ENCODE peak calls at places on chromosome 11, in five cellular contexts. A is ELF-1, R is nephron progenitor cell, N is B cell, Y is HCT116. Q is an unnamed sample.

GRCh38 chr11:73478737-73479347 is 102.6 kb downstream of the RELT start:
- DNase-seq in A (peak; percentile 27), R (no peak), N (no peak), Y (peak; percentile 26), Q (peak; percentile 22)

GRCh38 chr11:130269544-130269943 is 45.2 kb downstream of the ZBTB44 start:
- DNase-seq in A (no peak), R (no peak), N (no peak), Y (no peak), Q (peak; percentile 11)

GRCh38 chr11:116613201-116613910 is 159.4 kb downstream of the BUD13 start:
- DNase-seq in A (no peak), R (no peak), N (no peak), Y (no peak), Q (no peak)

GRCh38 chr11:67055812-67056211 is 835 bp upstream of the RHOD start:
- DNase-seq in A (no peak), R (peak; percentile 43), N (no peak), Y (no peak), Q (no peak)

GRCh38 chr11:26677566-26677965 is 44.3 kb downstream of the SLC5A12 start:
- DNase-seq in A (no peak), R (no peak), N (no peak), Y (no peak), Q (no peak)

GRCh38 chr11:9982796-9983579 is 311.0 kb downstream of the SBF2 start:
- DNase-seq in A (peak; percentile 98), R (no peak), N (no peak), Y (peak; percentile 31), Q (no peak)

GRCh38 chr11:1048375-1049070 is 12.0 kb upstream of the MUC6 start:
- DNase-seq in A (no peak), R (peak; percentile 3), N (no peak), Y (no peak), Q (no peak)

GRCh38 chr11:46263120-46263519 is 14.3 kb upstream of the CREB3L1 start:
- DNase-seq in A (no peak), R (no peak), N (no peak), Y (no peak), Q (no peak)

GRCh38 chr11:62139526-62140301 is 15.9 kb downstream of the INCENP start:
- DNase-seq in A (no peak), R (no peak), N (no peak), Y (no peak), Q (no peak)

GRCh38 chr11:70742553-70743291 is 344.4 kb downstream of the CTTN start:
- DNase-seq in A (peak; percentile 90), R (peak; percentile 44), N (no peak), Y (no peak), Q (peak; percentile 29)

GRCh38 chr11:326842-327580 is 6.4 kb upstream of the IFITM3 start:
- DNase-seq in A (no peak), R (no peak), N (peak; percentile 72), Y (no peak), Q (peak; percentile 92)

GRCh38 chr11:76603202-76603601 is 67.3 kb downstream of the LRRC32 start:
- DNase-seq in A (no peak), R (no peak), N (no peak), Y (no peak), Q (no peak)

GRCh38 chr11:27555264-27555663 is 48.7 kb upstream of the LIN7C start:
- DNase-seq in A (no peak), R (no peak), N (no peak), Y (no peak), Q (no peak)

GRCh38 chr11:83779876-83780275 is 493.7 kb upstream of the CCDC90B start:
- DNase-seq in A (no peak), R (no peak), N (no peak), Y (no peak), Q (no peak)

GRCh38 chr11:44484211-44484610 is 81.3 kb upstream of the CD82 start:
- DNase-seq in A (peak; percentile 60), R (peak; percentile 25), N (no peak), Y (peak; percentile 8), Q (peak; percentile 4)

GRCh38 chr11:36454991-36455611 is 55.0 kb downstream of the TRAF6 start:
- DNase-seq in A (peak; percentile 42), R (peak; percentile 28), N (no peak), Y (no peak), Q (no peak)

GRCh38 chr11:116061322-116061721 is 557.1 kb upstream of the CADM1 start:
- DNase-seq in A (no peak), R (no peak), N (no peak), Y (no peak), Q (no peak)

GRCh38 chr11:65403607-65404121 is 17.2 kb downstream of the FRMD8 start:
- DNase-seq in A (no peak), R (no peak), N (peak; percentile 79), Y (no peak), Q (peak; percentile 74)

GRCh38 chr11:114322934-114323333 is 26.7 kb downstream of the NNMT start:
- DNase-seq in A (no peak), R (no peak), N (no peak), Y (no peak), Q (no peak)

GRCh38 chr11:69370984-69371709 is 77.2 kb downstream of the MYEOV start:
- DNase-seq in A (no peak), R (no peak), N (no peak), Y (no peak), Q (no peak)

GRCh38 chr11:75320643-75321042 is 30.8 kb downstream of the ARRB1 start:
- DNase-seq in A (no peak), R (no peak), N (no peak), Y (no peak), Q (no peak)

GRCh38 chr11:72962084-72962483 is 147.9 kb downstream of the ATG16L2 start:
- DNase-seq in A (no peak), R (no peak), N (no peak), Y (no peak), Q (no peak)

GRCh38 chr11:44621140-44621681 is 55.7 kb downstream of the CD82 start:
- DNase-seq in A (peak; percentile 92), R (peak; percentile 91), N (peak; percentile 59), Y (peak; percentile 41), Q (peak; percentile 53)

GRCh38 chr11:9876331-9876730 is 212.5 kb downstream of the SWAP70 start:
- DNase-seq in A (peak; percentile 17), R (no peak), N (no peak), Y (no peak), Q (no peak)

GRCh38 chr11:8066911-8067455 is 14.0 kb upstream of the TUB start:
- DNase-seq in A (no peak), R (no peak), N (no peak), Y (no peak), Q (no peak)

GRCh38 chr11:82225502-82225901 is 508.2 kb downstream of the FAM181B start:
- DNase-seq in A (no peak), R (no peak), N (no peak), Y (no peak), Q (no peak)

GRCh38 chr11:5234390-5234834 is at the start of gene HBD:
- DNase-seq in A (no peak), R (no peak), N (no peak), Y (no peak), Q (peak; percentile 10)

GRCh38 chr11:103807806-103808205 is 228.6 kb upstream of the DDI1 start:
- DNase-seq in A (no peak), R (no peak), N (no peak), Y (no peak), Q (no peak)

GRCh38 chr11:110046759-110047386 is 46.3 kb upstream of the ZC3H12C start:
- DNase-seq in A (no peak), R (no peak), N (no peak), Y (no peak), Q (no peak)

GRCh38 chr11:134120143-134120850 is 51.4 kb downstream of the JAM3 start:
- DNase-seq in A (no peak), R (no peak), N (no peak), Y (no peak), Q (no peak)

GRCh38 chr11:76241243-76242000 is 35.1 kb upstream of the WNT11 start:
- DNase-seq in A (no peak), R (no peak), N (no peak), Y (no peak), Q (no peak)

GRCh38 chr11:74072721-74073120 is 63.8 kb upstream of the UCP3 start:
- DNase-seq in A (no peak), R (no peak), N (no peak), Y (no peak), Q (no peak)

GRCh38 chr11:113477321-113477720 is 2.1 kb upstream of the DRD2 start:
- DNase-seq in A (peak; percentile 67), R (peak; percentile 44), N (no peak), Y (no peak), Q (peak; percentile 12)

GRCh38 chr11:47593934-47594855 is at the start of gene C1QTNF4:
- DNase-seq in A (peak; percentile 14), R (peak; percentile 74), N (no peak), Y (no peak), Q (no peak)

GRCh38 chr11:107006076-107006833 is 12.0 kb downstream of the GUCY1A2 start:
- DNase-seq in A (no peak), R (no peak), N (no peak), Y (no peak), Q (no peak)

GRCh38 chr11:88575876-88576275 is 238.3 kb upstream of the CTSC start:
- DNase-seq in A (no peak), R (no peak), N (no peak), Y (no peak), Q (no peak)